ENCODE peak calls at places on chromosome 1, in four cellular contexts. O, Z, Y and W are unnamed samples.

GRCh38 chr1:205013683-205014367 is 29.2 kb upstream of the CNTN2 start:
- DNase-seq in O (no peak), Z (no peak), Y (no peak), W (no peak)

GRCh38 chr1:71307451-71307850 is 226.6 kb upstream of the ZRANB2 start:
- DNase-seq in O (no peak), Z (no peak), Y (no peak), W (peak; percentile 42)

GRCh38 chr1:9183898-9184297 is 50.7 kb upstream of the H6PD start:
- DNase-seq in O (no peak), Z (no peak), Y (no peak), W (peak; percentile 42)

GRCh38 chr1:110615548-110616130 is 9.5 kb upstream of the KCNA2 start:
- DNase-seq in O (peak; percentile 43), Z (no peak), Y (peak; percentile 86), W (peak; percentile 88)

GRCh38 chr1:228087771-228088251 is 5.3 kb downstream of the ARF1 start:
- DNase-seq in O (peak; percentile 23), Z (no peak), Y (no peak), W (no peak)

GRCh38 chr1:160451119-160451858 is 50.9 kb downstream of the VANGL2 start:
- DNase-seq in O (no peak), Z (no peak), Y (no peak), W (no peak)

GRCh38 chr1:208646431-208646830 is 402.2 kb upstream of the PLXNA2 start:
- DNase-seq in O (no peak), Z (no peak), Y (no peak), W (no peak)

GRCh38 chr1:88650676-88651418 is 33.2 kb upstream of the PKN2 start:
- DNase-seq in O (no peak), Z (no peak), Y (no peak), W (peak; percentile 51)

GRCh38 chr1:109104364-109105151 is 9.4 kb upstream of the ELAPOR1 start:
- DNase-seq in O (peak; percentile 43), Z (no peak), Y (no peak), W (no peak)

GRCh38 chr1:175591083-175591743 is 152.2 kb downstream of the TNR start:
- DNase-seq in O (no peak), Z (no peak), Y (no peak), W (peak; percentile 28)

GRCh38 chr1:110412576-110412975 is 5.1 kb upstream of the LAMTOR5 start:
- DNase-seq in O (no peak), Z (no peak), Y (peak; percentile 82), W (peak; percentile 91)

DNA sequence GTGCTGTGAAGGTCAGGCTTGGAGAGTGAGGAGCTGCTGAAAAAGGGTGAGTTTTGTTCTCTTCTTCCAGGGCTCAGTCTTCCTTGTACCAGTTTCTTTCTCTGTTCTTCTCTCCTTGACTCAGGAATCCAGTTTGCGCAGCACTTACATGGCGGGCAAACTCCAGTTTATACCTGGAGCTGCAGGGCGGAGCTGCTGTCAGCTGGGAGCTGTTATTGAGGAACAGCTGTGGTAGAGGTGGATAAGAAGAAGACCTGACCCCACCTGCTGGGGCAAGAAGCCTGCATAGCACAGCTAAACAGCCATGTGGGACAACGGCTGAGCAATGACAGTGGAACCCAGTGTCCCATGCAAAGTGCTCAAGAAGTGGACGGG is 46.2 kb downstream of the GALNT2 start:
- DNase-seq in O (no peak), Z (no peak), Y (no peak), W (no peak)
- H3K4ac ChIP-seq in O (no peak overlapping the region), Z (no peak overlapping the region), Y (no peak overlapping the region), W (no peak overlapping the region)

GRCh38 chr1:86778510-86779218 is 74.3 kb downstream of the SH3GLB1 start:
- DNase-seq in O (peak; percentile 39), Z (no peak), Y (no peak), W (no peak)
- H3K4me2 ChIP-seq in O (no peak overlapping the region), Z (no peak overlapping the region), Y (no peak overlapping the region), W (no peak overlapping the region)

GRCh38 chr1:219206350-219206749 is 32.7 kb downstream of the LYPLAL1 start:
- DNase-seq in O (no peak), Z (no peak), Y (no peak), W (no peak)
- H3K79me2 ChIP-seq in O (no peaks in the 10 kb centered on the region), Z (no peaks in the 10 kb centered on the region), Y (no peaks in the 10 kb centered on the region), W (no peaks in the 10 kb centered on the region)

DNA sequence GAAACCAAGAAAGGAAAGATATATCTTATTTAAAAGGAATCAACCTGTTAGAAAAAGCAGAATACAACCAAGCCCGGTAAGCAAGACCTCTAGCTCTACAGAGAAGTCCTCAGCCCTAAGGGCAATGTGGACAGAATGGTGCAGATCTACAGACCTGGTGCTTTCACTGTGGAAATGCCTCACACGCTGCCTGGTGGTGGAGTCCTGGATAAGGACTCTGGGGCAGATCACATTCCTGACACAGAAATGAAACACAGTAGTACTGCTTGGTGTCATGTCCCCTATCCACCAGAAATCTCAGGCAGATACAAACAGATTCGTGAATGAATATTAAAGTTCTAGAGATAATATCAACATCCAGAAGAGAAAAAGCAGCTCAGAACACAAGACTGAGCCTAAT is 6.8 kb downstream of the CNN3 start:
- DNase-seq in O (no peak), Z (no peak), Y (no peak), W (no peak)
- H3K4ac ChIP-seq in O (peak overlapping the region; percentile 85), Z (no peak overlapping the region), Y (no peak overlapping the region), W (no peak overlapping the region)

GRCh38 chr1:21541835-21542234 is 32.6 kb downstream of the ALPL start:
- DNase-seq in O (no peak), Z (no peak), Y (no peak), W (no peak)
- H3K4me2 ChIP-seq in O (no peak overlapping the region), Z (no peak overlapping the region), Y (no peak overlapping the region), W (no peak overlapping the region)